ENCODE peak calls at places on chromosomes 4 and X, in six cellular contexts. One of them, this sample, is unnamed.

GRCh38 chr4:74311696-74312313 is 3.5 kb downstream of the EPGN start:
- DNase-seq in HTR-8/SVneo: peak; percentile 14
- DNase-seq in H4: peak; percentile 76
- DNase-seq in ureter: no peak
- DNase-seq in endodermal cell: no peak
- DNase-seq in GM12892: no peak
- DNase-seq in this sample: no peak

GRCh38 chr4:84482564-84483563 is 16.2 kb downstream of the NKX6-1 start:
- DNase-seq in HTR-8/SVneo: no peak
- DNase-seq in H4: no peak
- DNase-seq in ureter: no peak
- DNase-seq in endodermal cell: peak; percentile 89
- DNase-seq in GM12892: no peak
- DNase-seq in this sample: no peak

GRCh38 chr4:128715616-128716015 is 93.9 kb upstream of the JADE1 start:
- DNase-seq in HTR-8/SVneo: no peak
- DNase-seq in H4: peak; percentile 15
- DNase-seq in ureter: no peak
- DNase-seq in endodermal cell: no peak
- DNase-seq in GM12892: no peak
- DNase-seq in this sample: no peak

GRCh38 chr4:148984951-148985350 is 542.7 kb upstream of the NR3C2 start:
- DNase-seq in HTR-8/SVneo: no peak
- DNase-seq in H4: no peak
- DNase-seq in ureter: no peak
- DNase-seq in endodermal cell: no peak
- DNase-seq in GM12892: no peak
- DNase-seq in this sample: no peak

GRCh38 chr4:54843946-54844345 is 186.2 kb downstream of the KIT start:
- DNase-seq in HTR-8/SVneo: no peak
- DNase-seq in H4: no peak
- DNase-seq in ureter: no peak
- DNase-seq in endodermal cell: no peak
- DNase-seq in GM12892: no peak
- DNase-seq in this sample: no peak

GRCh38 chr4:10456270-10457254 is 664 bp downstream of the ZNF518B start:
- DNase-seq in HTR-8/SVneo: peak; percentile 34
- DNase-seq in H4: peak; percentile 41
- DNase-seq in ureter: no peak
- DNase-seq in endodermal cell: peak; percentile 83
- DNase-seq in GM12892: peak; percentile 49
- DNase-seq in this sample: no peak

GRCh38 chrX:2879670-2880069 is 49.5 kb downstream of the ARSD start:
- DNase-seq in HTR-8/SVneo: no peak
- DNase-seq in H4: no peak
- DNase-seq in ureter: no peak
- DNase-seq in endodermal cell: no peak
- DNase-seq in GM12892: no peak
- DNase-seq in this sample: no peak

GRCh38 chrX:87890437-87890836 is 372.8 kb downstream of the KLHL4 start:
- DNase-seq in HTR-8/SVneo: no peak
- DNase-seq in H4: no peak
- DNase-seq in ureter: no peak
- DNase-seq in endodermal cell: no peak
- DNase-seq in GM12892: no peak
- DNase-seq in this sample: no peak

GRCh38 chr4:1868293-1868692 is 2.9 kb upstream of the NSD2 start:
- DNase-seq in HTR-8/SVneo: no peak
- DNase-seq in H4: no peak
- DNase-seq in ureter: no peak
- DNase-seq in endodermal cell: no peak
- DNase-seq in GM12892: no peak
- DNase-seq in this sample: no peak

GRCh38 chr4:48575964-48576363 is 85.9 kb downstream of the ZAR1 start:
- DNase-seq in HTR-8/SVneo: no peak
- DNase-seq in H4: no peak
- DNase-seq in ureter: no peak
- DNase-seq in endodermal cell: no peak
- DNase-seq in GM12892: no peak
- DNase-seq in this sample: no peak

GRCh38 chrX:23980063-23980462 is 46.9 kb downstream of the KLHL15 start:
- DNase-seq in HTR-8/SVneo: no peak
- DNase-seq in H4: no peak
- DNase-seq in ureter: no peak
- DNase-seq in endodermal cell: peak; percentile 63
- DNase-seq in GM12892: no peak
- DNase-seq in this sample: no peak

This sample was measured in H54.